ENCODE peak calls at places on chromosome 6, in six cellular contexts. E is tibial nerve, J is right atrium auricular region, D is neural progenitor cell, G is colonic mucosa, Q is PC-3. T is an unnamed sample. For H3K27me3, the result is how much of the 10 kb centered on the place peaks cover.

GRCh38 chr6:36985384-36985962 is 523 bp downstream of the MTCH1 start:
- DNase-seq in E (no peak), J (no peak), D (no peak), G (peak), Q (no peak), T (no peak)

GRCh38 chr6:163802267-163802666 is 387.7 kb downstream of the QKI start:
- DNase-seq in E (no peak), J (no peak), D (no peak), G (no peak), Q (no peak), T (no peak)

GRCh38 chr6:125795301-125795700 is 4.5 kb downstream of the NCOA7 start:
- DNase-seq in E (no peak), J (no peak), D (no peak), G (no peak), Q (no peak), T (no peak)

GRCh38 chr6:168272379-168273011 is 47.1 kb downstream of the DACT2 start:
- DNase-seq in E (no peak), J (no peak), D (peak), G (no peak), Q (no peak), T (no peak)

GRCh38 chr6:19839237-19839546 is 2.0 kb downstream of the ID4 start:
- DNase-seq in E (no peak), J (no peak), D (no peak), G (no peak), Q (no peak), T (no peak)

GRCh38 chr6:144899161-144899560 is 614.0 kb downstream of the UTRN start:
- DNase-seq in E (no peak), J (no peak), D (no peak), G (no peak), Q (peak), T (no peak)

GRCh38 chr6:151082079-151082478 is 157.7 kb upstream of the AKAP12 start:
- DNase-seq in E (no peak), J (no peak), D (no peak), G (no peak), Q (peak), T (peak)

GRCh38 chr6:6969761-6970223 is 138.0 kb upstream of the RREB1 start:
- DNase-seq in E (no peak), J (no peak), D (no peak), G (peak), Q (peak), T (peak)

GRCh38 chr6:79868098-79868722 is 79.1 kb downstream of the ELOVL4 start:
- DNase-seq in E (no peak), J (no peak), D (peak), G (peak), Q (peak), T (no peak)

GRCh38 chr6:40819182-40819834 is 219.7 kb downstream of the UNC5CL start:
- DNase-seq in E (no peak), J (no peak), D (no peak), G (no peak), Q (no peak), T (no peak)

GRCh38 chr6:21256197-21256596 is 337.4 kb upstream of the SOX4 start:
- DNase-seq in E (no peak), J (no peak), D (no peak), G (no peak), Q (no peak), T (no peak)

GRCh38 chr6:21997414-21998037 is 299.3 kb downstream of the PRL start:
- DNase-seq in E (no peak), J (no peak), D (no peak), G (no peak), Q (no peak), T (no peak)

GRCh38 chr6:30645989-30646388 is 944 bp upstream of the C6orf136 start:
- DNase-seq in E (no peak), J (no peak), D (no peak), G (no peak), Q (peak), T (no peak)

GRCh38 chr6:151431336-151431735 is 20.6 kb downstream of the RMND1 start:
- DNase-seq in E (no peak), J (no peak), D (peak), G (no peak), Q (no peak), T (no peak)

GRCh38 chr6:5677219-5678000 is 329.3 kb downstream of the NRN1 start:
- DNase-seq in E (no peak), J (no peak), D (no peak), G (no peak), Q (peak), T (peak)

GRCh38 chr6:32082951-32083350 is 26.2 kb downstream of the TNXB start:
- DNase-seq in E (peak), J (peak), D (no peak), G (no peak), Q (peak), T (peak)

GRCh38 chr6:15317934-15318902 is 72.3 kb downstream of the JARID2 start:
- DNase-seq in E (no peak), J (no peak), D (peak), G (no peak), Q (no peak), T (no peak)

GRCh38 chr6:105862936-105863603 is 223.1 kb upstream of the PRDM1 start:
- DNase-seq in E (no peak), J (no peak), D (no peak), G (no peak), Q (no peak), T (no peak)

GRCh38 chr6:110378552-110378951 is 20.4 kb upstream of the METTL24 start:
- DNase-seq in E (no peak), J (no peak), D (peak), G (no peak), Q (no peak), T (no peak)

GRCh38 chr6:75986935-75987334 is 85.5 kb downstream of the IMPG1 start:
- DNase-seq in E (no peak), J (no peak), D (no peak), G (no peak), Q (no peak), T (no peak)

GRCh38 chr6:84623956-84624680 is 140.3 kb downstream of the TBX18 start:
- DNase-seq in E (no peak), J (peak), D (no peak), G (no peak), Q (peak), T (peak)

GRCh38 chr6:23445157-23445710 is 680.8 kb upstream of the NRSN1 start:
- DNase-seq in E (no peak), J (no peak), D (no peak), G (no peak), Q (no peak), T (no peak)

GRCh38 chr6:2754396-2754795 is 3.7 kb upstream of the MYLK4 start:
- DNase-seq in E (no peak), J (no peak), D (no peak), G (no peak), Q (no peak), T (no peak)

GRCh38 chr6:2237001-2237400 is 8.4 kb downstream of the GMDS start:
- DNase-seq in E (no peak), J (no peak), D (no peak), G (no peak), Q (peak), T (peak)

GRCh38 chr6:90463359-90463758 is 123.5 kb downstream of the MAP3K7 start:
- DNase-seq in E (no peak), J (no peak), D (no peak), G (no peak), Q (no peak), T (no peak)

GRCh38 chr6:166179704-166180103 is 12.1 kb upstream of the TBXT start:
- DNase-seq in E (no peak), J (no peak), D (no peak), G (no peak), Q (no peak), T (no peak)

GRCh38 chr6:160163425-160163824 is 41.8 kb downstream of the SLC22A1 start:
- DNase-seq in E (no peak), J (no peak), D (no peak), G (no peak), Q (no peak), T (no peak)

GRCh38 chr6:45929421-45930361 is 86.0 kb downstream of the CLIC5 start:
- DNase-seq in E (no peak), J (no peak), D (no peak), G (no peak), Q (no peak), T (no peak)

GRCh38 chr6:44269168-44269920 is 906 bp upstream of the TMEM151B start:
- DNase-seq in E (no peak), J (no peak), D (no peak), G (no peak), Q (no peak), T (peak)
- H3K27me3 ChIP-seq in E (under half), J (under half), D (under half), G (under half), Q (under half), T (half or more)

GRCh38 chr6:137950581-137950980 is 83.5 kb downstream of the TNFAIP3 start:
- DNase-seq in E (no peak), J (no peak), D (no peak), G (no peak), Q (no peak), T (no peak)
- H3K27ac ChIP-seq in E (no peak), J (no peak), D (no peak), G (no peak), Q (no peak), T (no peak)

DNA sequence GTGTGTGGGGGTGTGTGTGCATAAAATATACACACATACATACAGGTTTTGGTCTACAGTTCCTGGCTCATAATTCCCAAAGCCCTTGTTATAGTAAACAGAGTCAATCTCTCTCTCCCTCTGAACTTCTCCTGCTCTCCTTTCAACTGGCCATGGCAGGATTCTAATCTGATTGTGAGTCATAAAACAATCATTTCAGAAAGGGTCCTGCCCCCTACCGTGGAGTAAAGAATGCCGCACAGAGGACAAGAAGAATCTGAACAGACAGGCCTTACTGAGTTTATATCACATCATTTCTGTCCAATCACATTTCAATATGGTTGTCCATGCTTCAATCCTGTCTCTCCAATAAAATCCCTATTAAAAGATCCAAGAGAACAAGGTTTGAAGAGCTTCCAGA is 416.9 kb downstream of the FRK start:
- DNase-seq in E (no peak), J (no peak), D (no peak), G (no peak), Q (peak), T (peak)
- TF ChIP-seq CTCF in E (no peak), J (no peak), D (no peak), G (no peak), Q (peak), T (peak)

GRCh38 chr6:52186480-52186879 is 305 bp downstream of the IL17A start:
- DNase-seq in E (no peak), J (no peak), D (no peak), G (no peak), Q (no peak), T (no peak)
- H3K27me3 ChIP-seq in E (under half), J (under half), D (under half), G (under half), Q (under half), T (under half)

DNA sequence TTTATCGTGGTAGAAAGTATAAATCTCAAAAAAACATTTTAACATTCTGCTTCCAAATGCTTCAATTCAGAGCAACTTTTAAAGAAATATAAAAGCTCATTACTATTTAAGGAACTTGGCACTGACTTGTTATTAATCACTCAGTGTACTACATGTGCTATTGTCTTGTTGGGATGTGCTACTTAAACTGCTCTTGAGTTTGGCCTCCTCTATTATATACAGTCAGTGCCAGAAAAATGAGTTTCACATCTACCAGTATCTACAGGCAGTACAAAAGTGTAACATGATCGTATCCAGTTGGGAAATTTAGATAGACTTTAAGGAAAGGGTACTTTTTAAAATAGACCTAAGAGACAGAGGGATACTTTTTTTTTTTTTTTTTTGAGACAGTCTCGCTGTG is 627.2 kb upstream of the SLC35B3 start:
- DNase-seq in E (no peak), J (no peak), D (no peak), G (no peak), Q (no peak), T (peak)
- H3K27ac ChIP-seq in E (no peak), J (no peak), D (no peak), G (no peak), Q (no peak), T (no peak)

DNA sequence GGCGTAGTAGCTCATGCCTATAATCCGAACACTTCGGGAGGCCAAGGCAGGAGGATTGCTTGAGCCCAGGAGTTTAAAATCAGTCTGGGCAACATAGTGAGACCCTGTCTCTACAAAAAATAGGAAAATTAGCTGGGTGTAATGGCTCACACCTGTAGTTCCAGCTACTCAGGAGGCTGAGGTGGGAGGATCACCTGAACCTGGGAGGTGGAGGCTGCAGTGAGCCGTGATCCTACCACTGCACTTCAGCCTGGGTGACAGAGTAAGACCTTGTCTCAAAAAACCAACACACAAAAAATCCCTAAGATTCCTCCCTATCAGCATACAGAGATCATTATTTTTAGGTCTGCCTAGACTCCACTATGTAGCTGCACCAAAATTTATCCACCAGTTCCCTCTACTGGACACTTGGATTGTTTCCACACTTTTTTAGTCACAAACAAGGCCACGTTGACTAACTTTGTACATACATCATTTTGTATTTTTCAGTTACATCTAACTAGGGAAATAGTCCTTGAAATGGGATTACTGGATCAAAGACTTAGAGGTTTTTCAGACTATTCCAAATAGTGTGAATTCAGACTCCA is 3.6 kb upstream of the PHF1 start:
- DNase-seq in E (no peak), J (no peak), D (no peak), G (no peak), Q (peak), T (no peak)
- TF ChIP-seq CTCF in E (peak), J (no peak), D (peak), G (no peak), Q (peak), T (peak)

T was measured in foreskin keratinocyte.